ENCODE peak calls at places on chromosomes 5 and 9, in four cellular contexts. One of them, this sample, is unnamed. For H3K4me1, the result is how much of the 10 kb centered on the place peaks cover.

GRCh38 chr5:15502208-15502607 is 2.2 kb downstream of the FBXL7 start:
- DNase-seq in effector memory CD4-positive, alpha-beta T cell: no peak
- DNase-seq in sigmoid colon: no peak
- DNase-seq in small intestine: no peak
- DNase-seq in this sample: no peak

GRCh38 chr5:133934822-133935793 is 33.3 kb downstream of the C5orf15 start:
- DNase-seq in effector memory CD4-positive, alpha-beta T cell: no peak
- DNase-seq in sigmoid colon: no peak
- DNase-seq in small intestine: no peak
- DNase-seq in this sample: no peak

GRCh38 chr5:179530069-179530998 is 20.0 kb upstream of the RUFY1 start:
- DNase-seq in effector memory CD4-positive, alpha-beta T cell: peak
- DNase-seq in sigmoid colon: peak
- DNase-seq in small intestine: peak
- DNase-seq in this sample: peak

GRCh38 chr5:168552146-168552545 is 23.0 kb downstream of the FBLL1 start:
- DNase-seq in effector memory CD4-positive, alpha-beta T cell: no peak
- DNase-seq in sigmoid colon: no peak
- DNase-seq in small intestine: no peak
- DNase-seq in this sample: no peak

GRCh38 chr5:163915481-163915961 is 410.1 kb downstream of the MAT2B start:
- DNase-seq in effector memory CD4-positive, alpha-beta T cell: no peak
- DNase-seq in sigmoid colon: no peak
- DNase-seq in small intestine: peak
- DNase-seq in this sample: no peak

GRCh38 chr5:30368064-30368463 is 825.4 kb upstream of the CDH6 start:
- DNase-seq in effector memory CD4-positive, alpha-beta T cell: no peak
- DNase-seq in sigmoid colon: no peak
- DNase-seq in small intestine: no peak
- DNase-seq in this sample: no peak

GRCh38 chr9:20478780-20479179 is 143.5 kb downstream of the MLLT3 start:
- DNase-seq in effector memory CD4-positive, alpha-beta T cell: no peak
- DNase-seq in sigmoid colon: no peak
- DNase-seq in small intestine: no peak
- DNase-seq in this sample: no peak

GRCh38 chr9:74821636-74822035 is 66.1 kb downstream of the TRPM6 start:
- DNase-seq in effector memory CD4-positive, alpha-beta T cell: no peak
- DNase-seq in sigmoid colon: no peak
- DNase-seq in small intestine: no peak
- DNase-seq in this sample: no peak

GRCh38 chr9:69130456-69131441 is 43.3 kb upstream of the TJP2 start:
- DNase-seq in effector memory CD4-positive, alpha-beta T cell: no peak
- DNase-seq in sigmoid colon: no peak
- DNase-seq in small intestine: peak
- DNase-seq in this sample: no peak

DNA sequence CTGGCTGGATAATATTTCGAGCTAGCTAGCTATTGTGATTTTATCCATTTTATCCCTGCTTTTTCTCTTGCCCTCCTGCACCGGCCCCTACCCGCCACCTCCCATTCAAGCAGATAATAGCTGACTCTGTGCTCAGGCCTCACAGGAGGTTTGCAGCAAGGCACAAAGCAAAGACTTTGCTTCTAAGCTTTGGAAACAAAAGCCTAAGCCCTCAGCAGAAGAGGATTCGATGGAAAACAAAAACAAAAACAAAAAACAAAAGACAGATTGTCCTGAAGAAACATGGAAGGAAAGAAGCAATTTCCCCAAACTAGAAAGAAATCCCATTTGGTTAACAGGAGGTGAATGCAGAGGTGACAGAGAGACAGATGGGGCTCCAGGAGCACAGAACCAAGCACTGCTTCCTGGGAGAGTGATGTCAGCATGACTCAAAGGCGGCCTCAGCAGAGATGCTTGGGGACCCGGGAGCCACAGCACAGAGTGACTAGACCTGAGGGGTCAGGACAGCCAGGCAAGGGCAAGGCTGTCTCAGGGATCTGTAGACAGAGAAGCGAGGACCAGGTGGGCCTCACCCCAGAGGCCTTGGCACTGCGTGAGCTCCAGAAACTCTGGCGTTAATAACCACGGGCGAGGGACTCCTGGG is 28.4 kb downstream of the MTX3 start:
- DNase-seq in effector memory CD4-positive, alpha-beta T cell: no peak
- DNase-seq in sigmoid colon: no peak
- DNase-seq in small intestine: no peak
- DNase-seq in this sample: no peak
- H3K27ac ChIP-seq in effector memory CD4-positive, alpha-beta T cell: no peak
- H3K27ac ChIP-seq in sigmoid colon: no peak
- H3K27ac ChIP-seq in small intestine: no peak
- H3K27ac ChIP-seq in this sample: no peak

GRCh38 chr9:89318123-89319014 is at the start of gene SECISBP2:
- DNase-seq in effector memory CD4-positive, alpha-beta T cell: peak
- DNase-seq in sigmoid colon: peak
- DNase-seq in small intestine: peak
- DNase-seq in this sample: peak
- H3K4me1 ChIP-seq in effector memory CD4-positive, alpha-beta T cell: under half
- H3K4me1 ChIP-seq in sigmoid colon: under half
- H3K4me1 ChIP-seq in small intestine: under half
- H3K4me1 ChIP-seq in this sample: under half

GRCh38 chr9:76894198-76894597 is 11.7 kb downstream of the PRUNE2 start:
- DNase-seq in effector memory CD4-positive, alpha-beta T cell: no peak
- DNase-seq in sigmoid colon: no peak
- DNase-seq in small intestine: no peak
- DNase-seq in this sample: no peak
- H3K27ac ChIP-seq in effector memory CD4-positive, alpha-beta T cell: no peak
- H3K27ac ChIP-seq in sigmoid colon: peak
- H3K27ac ChIP-seq in small intestine: no peak
- H3K27ac ChIP-seq in this sample: no peak

DNA sequence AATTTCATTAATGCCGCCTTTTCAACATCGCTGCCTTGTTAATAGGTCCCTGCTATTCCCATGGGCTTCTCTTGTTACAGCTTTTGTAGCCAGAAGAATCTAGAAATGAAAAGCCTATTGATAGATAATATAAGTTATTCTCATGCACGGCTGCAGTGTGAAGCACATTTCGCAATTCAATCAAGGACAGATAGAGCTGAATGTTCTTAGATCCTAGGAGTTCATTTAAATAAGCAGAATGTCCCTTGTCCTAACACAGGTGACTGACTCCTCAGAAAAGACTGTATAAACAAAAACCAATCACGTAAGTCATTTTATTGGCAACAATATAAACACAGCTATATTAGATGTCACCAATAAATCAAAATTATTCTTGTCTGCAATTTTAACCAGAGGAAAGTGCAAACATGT is 9.4 kb downstream of the GLIS3 start:
- DNase-seq in effector memory CD4-positive, alpha-beta T cell: no peak
- DNase-seq in sigmoid colon: no peak
- DNase-seq in small intestine: no peak
- DNase-seq in this sample: no peak
- H3K4me1 ChIP-seq in effector memory CD4-positive, alpha-beta T cell: under half
- H3K4me1 ChIP-seq in sigmoid colon: under half
- H3K4me1 ChIP-seq in small intestine: under half
- H3K4me1 ChIP-seq in this sample: under half

DNA sequence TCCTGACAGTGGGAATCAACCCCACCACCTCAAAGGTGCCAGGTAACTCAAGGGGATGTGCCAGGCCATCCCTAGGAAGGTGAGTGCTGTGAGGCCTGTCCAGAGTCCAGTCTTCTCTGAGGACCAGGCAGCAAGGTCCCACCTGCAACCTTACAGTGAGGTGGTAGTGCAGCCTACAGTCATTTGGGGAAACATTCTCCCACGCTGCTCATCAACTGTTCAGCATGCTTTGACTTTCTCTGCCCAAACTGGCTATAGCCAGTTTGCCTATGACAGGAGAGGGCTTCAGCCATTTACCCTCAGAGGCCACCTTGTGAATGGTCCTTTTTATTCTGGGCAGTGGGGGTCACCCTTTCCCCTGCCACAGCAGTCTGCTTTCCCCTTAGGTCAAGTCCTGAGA is 81.9 kb downstream of the ATPSCKMT start:
- DNase-seq in effector memory CD4-positive, alpha-beta T cell: no peak
- DNase-seq in sigmoid colon: no peak
- DNase-seq in small intestine: no peak
- DNase-seq in this sample: no peak
- H3K27ac ChIP-seq in effector memory CD4-positive, alpha-beta T cell: no peak
- H3K27ac ChIP-seq in sigmoid colon: no peak
- H3K27ac ChIP-seq in small intestine: no peak
- H3K27ac ChIP-seq in this sample: no peak

GRCh38 chr9:137070906-137071275 is 534 bp upstream of the SAPCD2 start:
- DNase-seq in effector memory CD4-positive, alpha-beta T cell: no peak
- DNase-seq in sigmoid colon: no peak
- DNase-seq in small intestine: no peak
- DNase-seq in this sample: no peak

GRCh38 chr9:137069508-137070071 is 767 bp downstream of the SAPCD2 start:
- DNase-seq in effector memory CD4-positive, alpha-beta T cell: no peak
- DNase-seq in sigmoid colon: no peak
- DNase-seq in small intestine: no peak
- DNase-seq in this sample: no peak

GRCh38 chr9:137070201-137070905 is at the start of gene SAPCD2:
- DNase-seq in effector memory CD4-positive, alpha-beta T cell: peak
- DNase-seq in sigmoid colon: peak
- DNase-seq in small intestine: peak
- DNase-seq in this sample: peak

GRCh38 chr9:137068539-137069507 is 1.5 kb downstream of the SAPCD2 start:
- DNase-seq in effector memory CD4-positive, alpha-beta T cell: no peak
- DNase-seq in sigmoid colon: no peak
- DNase-seq in small intestine: no peak
- DNase-seq in this sample: no peak

GRCh38 chr9:137071282-137071681 is 925 bp upstream of the SAPCD2 start:
- DNase-seq in effector memory CD4-positive, alpha-beta T cell: no peak
- DNase-seq in sigmoid colon: no peak
- DNase-seq in small intestine: no peak
- DNase-seq in this sample: no peak
- H3K4me1 ChIP-seq in effector memory CD4-positive, alpha-beta T cell: under half
- H3K4me1 ChIP-seq in sigmoid colon: under half
- H3K4me1 ChIP-seq in small intestine: under half
- H3K4me1 ChIP-seq in this sample: under half

DNA sequence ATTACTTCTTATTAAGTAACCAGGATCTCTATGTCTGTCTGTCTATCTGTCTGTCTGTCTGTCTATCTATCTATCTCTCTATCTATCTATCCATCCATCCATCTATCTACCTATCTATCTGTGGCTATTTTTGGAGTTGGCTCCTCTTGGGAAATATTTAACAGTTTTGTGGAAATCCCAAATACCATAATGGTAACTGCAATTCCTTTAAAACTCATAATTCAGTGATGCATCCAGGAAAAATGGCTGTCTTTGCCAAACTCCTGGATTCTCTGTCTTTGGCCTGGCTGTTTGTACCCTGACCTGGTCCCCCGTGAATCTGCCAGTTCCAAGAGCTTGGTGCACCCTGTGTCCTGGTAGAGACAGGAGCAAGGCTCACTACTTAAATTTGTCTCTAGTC is 197.0 kb downstream of the PCSK1 start:
- DNase-seq in effector memory CD4-positive, alpha-beta T cell: no peak
- DNase-seq in sigmoid colon: no peak
- DNase-seq in small intestine: no peak
- DNase-seq in this sample: no peak
- H3K27ac ChIP-seq in effector memory CD4-positive, alpha-beta T cell: no peak
- H3K27ac ChIP-seq in sigmoid colon: peak
- H3K27ac ChIP-seq in small intestine: no peak
- H3K27ac ChIP-seq in this sample: no peak

This sample was measured in naive thymus-derived CD4-positive, alpha-beta T cell.